ENCODE peak calls at places on chromosomes 5 and 9, in seven cellular contexts. G is GM12864; I is NCI-H510A treated with DMSO at 0.1 percent for 48 hours; X is kidney glomerular epithelial cell; B is activated CD4-positive, alpha-beta T cell treated with anti-CD3 and anti-CD28 coated beads for 48 hours; E is HuH-7; T is thyroid gland. M is an unnamed sample.

GRCh38 chr5:34743878-34744277 is 87.8 kb downstream of the RAI14 start:
- DNase-seq in T (no peak), B (no peak), X (peak), E (no peak), G (no peak), I (no peak), M (no peak)

GRCh38 chr5:141494761-141495455 is 6.0 kb downstream of the PCDHGC5 start:
- DNase-seq in I (no peak), B (no peak), T (no peak), E (no peak), X (no peak), G (no peak), M (no peak)

GRCh38 chr9:120892748-120893584 is 16.0 kb upstream of the PHF19 start:
- DNase-seq in G (peak), T (no peak), I (peak), E (no peak), X (peak), B (peak), M (no peak)

GRCh38 chr9:16794871-16795639 is 75.4 kb downstream of the BNC2 start:
- DNase-seq in X (no peak), G (no peak), I (no peak), E (no peak), T (no peak), B (no peak), M (no peak)

GRCh38 chr9:125400725-125401124 is 139.1 kb downstream of the GAPVD1 start:
- DNase-seq in G (no peak), X (no peak), E (no peak), I (no peak), B (no peak), T (no peak), M (no peak)

GRCh38 chr9:110114888-110115259 is 93.1 kb downstream of the C9orf152 start:
- DNase-seq in X (no peak), I (no peak), G (no peak), E (no peak), B (no peak), T (no peak), M (no peak)

GRCh38 chr5:64506567-64507321 is 929 bp downstream of the RGS7BP start:
- DNase-seq in I (no peak), B (no peak), X (no peak), G (no peak), E (peak), T (no peak), M (no peak)

GRCh38 chr9:18163146-18163545 is 310.8 kb upstream of the ADAMTSL1 start:
- DNase-seq in I (no peak), B (no peak), E (no peak), G (no peak), X (no peak), T (no peak), M (no peak)

GRCh38 chr5:10351199-10351881 is 2.2 kb upstream of the MARCHF6 start:
- DNase-seq in B (no peak), T (no peak), G (no peak), E (no peak), X (peak), I (peak), M (no peak)

GRCh38 chr9:120931278-120932085 is 4.9 kb upstream of the TRAF1 start:
- DNase-seq in E (no peak), B (peak), G (peak), X (peak), T (peak), I (no peak), M (peak)

GRCh38 chr9:78032599-78033457 is 1.2 kb upstream of the GNAQ start:
- DNase-seq in X (peak), B (no peak), E (no peak), T (peak), I (peak), G (no peak), M (no peak)

GRCh38 chr9:133141833-133142594 is 21.0 kb upstream of the RALGDS start:
- DNase-seq in B (peak), X (no peak), G (no peak), E (no peak), I (peak), T (peak), M (no peak)

GRCh38 chr5:176912115-176912514 is 13.0 kb upstream of the HK3 start:
- DNase-seq in G (no peak), E (no peak), B (no peak), T (no peak), X (no peak), I (no peak), M (no peak)

GRCh38 chr5:112467467-112467866 is 48.4 kb upstream of the EPB41L4A start:
- DNase-seq in G (no peak), I (peak), T (no peak), X (no peak), E (no peak), B (no peak), M (no peak)

GRCh38 chr5:133415506-133415905 is 196.8 kb downstream of the FSTL4 start:
- DNase-seq in I (no peak), X (no peak), T (no peak), E (no peak), G (no peak), B (no peak), M (no peak)

GRCh38 chr9:126822873-126823272 is 18.0 kb downstream of the ZBTB43 start:
- DNase-seq in B (no peak), T (no peak), X (no peak), G (no peak), E (no peak), I (no peak), M (no peak)

GRCh38 chr9:126618590-126619335 is 5.0 kb downstream of the LMX1B start:
- DNase-seq in B (no peak), I (no peak), E (no peak), T (no peak), G (no peak), X (no peak), M (no peak)

GRCh38 chr9:129486496-129487306 is 134.2 kb downstream of the C9orf50 start:
- DNase-seq in G (no peak), I (no peak), E (no peak), B (no peak), T (peak), X (no peak), M (no peak)

GRCh38 chr5:5941486-5941885 is 436.9 kb downstream of the MED10 start:
- DNase-seq in B (no peak), G (no peak), E (no peak), I (no peak), T (no peak), X (no peak), M (no peak)

GRCh38 chr9:136138566-136138965 is 19.9 kb upstream of the TMEM250 start:
- DNase-seq in I (peak), X (peak), E (peak), G (no peak), B (peak), T (no peak), M (no peak)

GRCh38 chr9:1456301-1456999 is 406.3 kb downstream of the DMRT2 start:
- DNase-seq in G (no peak), X (no peak), E (no peak), T (no peak), B (no peak), I (no peak), M (no peak)

GRCh38 chr9:124624735-124624992 is 117.5 kb upstream of the NR5A1 start:
- DNase-seq in T (no peak), G (no peak), B (no peak), X (no peak), E (no peak), I (no peak), M (no peak)

GRCh38 chr9:27572918-27573698 is at the start of gene C9orf72:
- DNase-seq in B (peak), I (no peak), G (no peak), X (no peak), T (peak), E (peak), M (no peak)

GRCh38 chr5:103216137-103216536 is 42.4 kb upstream of the MACIR start:
- DNase-seq in X (no peak), B (no peak), I (no peak), T (no peak), G (no peak), E (peak), M (no peak)

GRCh38 chr5:127446626-127447025 is 70.8 kb upstream of the PRRC1 start:
- DNase-seq in X (no peak), B (no peak), I (no peak), G (no peak), E (no peak), T (no peak), M (no peak)

GRCh38 chr5:1409386-1410110 is 35.7 kb downstream of the SLC6A3 start:
- DNase-seq in X (no peak), T (peak), E (peak), B (peak), G (no peak), I (no peak), M (no peak)

GRCh38 chr9:89077519-89077918 is 86.3 kb downstream of the S1PR3 start:
- DNase-seq in X (no peak), T (no peak), I (no peak), B (no peak), G (no peak), E (no peak), M (no peak)

GRCh38 chr5:134111741-134112647 is 2.5 kb upstream of the TCF7 start:
- DNase-seq in T (peak), X (peak), I (no peak), B (peak), G (no peak), E (no peak), M (no peak)